ENCODE peak calls at places on chromosome 17, in eight cellular contexts. M, S, N, B, C, Y, R and L are unnamed samples.

GRCh38 chr17:17971431-17972125 is 622 bp downstream of the TOM1L2 start:
- DNase-seq in C (peak), S (no peak), Y (no peak), B (peak), N (no peak), M (peak), R (no peak), L (peak)

GRCh38 chr17:2982854-2983636 is 80.4 kb downstream of the OR1D5 start:
- DNase-seq in C (peak), N (no peak), S (peak), Y (peak), R (no peak), B (peak), M (no peak), L (no peak)

GRCh38 chr17:28974451-28974850 is 23.1 kb upstream of the PHF12 start:
- DNase-seq in Y (no peak), R (no peak), M (no peak), S (no peak), C (no peak), B (no peak), N (no peak), L (no peak)

GRCh38 chr17:73482674-73483293 is 161.5 kb downstream of the SDK2 start:
- DNase-seq in Y (no peak), R (no peak), B (no peak), N (no peak), S (no peak), C (no peak), M (no peak), L (no peak)

GRCh38 chr17:76119409-76120371 is 16.1 kb upstream of the EXOC7 start:
- DNase-seq in S (no peak), Y (no peak), B (no peak), N (no peak), R (no peak), M (no peak), C (no peak), L (no peak)

GRCh38 chr17:48457080-48457836 is 27.2 kb upstream of the SKAP1 start:
- DNase-seq in B (peak), R (peak), N (peak), C (peak), S (peak), Y (peak), M (peak), L (peak)

GRCh38 chr17:74951680-74952421 is 16.2 kb downstream of the OTOP3 start:
- DNase-seq in C (no peak), M (no peak), B (no peak), R (no peak), Y (no peak), N (no peak), S (no peak), L (no peak)

GRCh38 chr17:81983639-81984373 is 6.4 kb downstream of the ASPSCR1 start:
- DNase-seq in R (no peak), N (no peak), S (no peak), M (no peak), C (no peak), B (no peak), Y (no peak), L (no peak)

GRCh38 chr17:40558300-40558584 is 7.0 kb downstream of the CCR7 start:
- DNase-seq in C (no peak), M (no peak), B (no peak), N (no peak), R (no peak), Y (no peak), S (no peak), L (no peak)

GRCh38 chr17:7477392-7478275 is 1.8 kb downstream of the ZBTB4 start:
- DNase-seq in R (peak), M (peak), C (peak), Y (peak), S (peak), B (peak), N (no peak), L (no peak)

GRCh38 chr17:19728114-19728495 is 11.7 kb upstream of the SLC47A2 start:
- DNase-seq in M (no peak), R (no peak), Y (peak), C (peak), N (peak), S (peak), B (peak), L (no peak)

GRCh38 chr17:45288825-45289224 is 26.9 kb upstream of the SPATA32 start:
- DNase-seq in S (no peak), Y (no peak), M (no peak), R (no peak), B (peak), N (no peak), C (no peak), L (no peak)

GRCh38 chr17:12522743-12523181 is 142.9 kb upstream of the MYOCD start:
- DNase-seq in B (peak), C (no peak), Y (peak), S (peak), R (no peak), M (no peak), N (no peak), L (no peak)

GRCh38 chr17:75636381-75637142 is 3.3 kb downstream of the SMIM5 start:
- DNase-seq in Y (no peak), S (no peak), R (no peak), M (no peak), N (no peak), C (no peak), B (no peak), L (no peak)

GRCh38 chr17:49715717-49716279 is 8.0 kb upstream of the SLC35B1 start:
- DNase-seq in Y (no peak), S (no peak), B (no peak), N (no peak), R (no peak), M (peak), C (no peak), L (peak)

GRCh38 chr17:9977175-9977574 is 72.1 kb upstream of the RCVRN start:
- DNase-seq in R (no peak), B (no peak), M (no peak), C (no peak), Y (no peak), S (no peak), N (no peak), L (no peak)

GRCh38 chr17:7060165-7060890 is 16.4 kb upstream of the SLC16A11 start:
- DNase-seq in M (no peak), N (no peak), B (peak), C (no peak), S (peak), R (no peak), Y (peak), L (no peak)

GRCh38 chr17:28951428-28951990 is at the start of gene PHF12:
- DNase-seq in C (peak), N (peak), S (peak), M (peak), B (peak), Y (peak), R (peak), L (peak)

GRCh38 chr17:38351412-38352222 is at the start of gene SOCS7:
- DNase-seq in C (peak), R (peak), N (peak), Y (peak), S (peak), M (peak), B (peak), L (peak)

GRCh38 chr17:50904522-50905459 is 38.6 kb upstream of the TOB1 start:
- DNase-seq in S (no peak), Y (no peak), B (peak), C (no peak), M (no peak), N (no peak), R (no peak), L (no peak)

GRCh38 chr17:44900894-44901293 is 1.6 kb upstream of the EFTUD2 start:
- DNase-seq in B (peak), C (no peak), M (no peak), Y (peak), S (peak), N (no peak), R (no peak), L (no peak)

GRCh38 chr17:78313735-78314648 is 45.9 kb downstream of the SOCS3 start:
- DNase-seq in M (peak), Y (peak), S (peak), R (peak), N (no peak), B (peak), C (no peak), L (peak)

GRCh38 chr17:4148611-4149308 is 5.8 kb downstream of the CYB5D2 start:
- DNase-seq in R (no peak), N (no peak), S (no peak), Y (no peak), B (no peak), M (no peak), C (no peak), L (no peak)

GRCh38 chr17:14704121-14704520 is 403.2 kb downstream of the HS3ST3B1 start:
- DNase-seq in B (no peak), R (no peak), S (no peak), C (no peak), N (no peak), Y (no peak), M (no peak), L (no peak)

GRCh38 chr17:37191219-37191618 is 184.6 kb upstream of the C17orf78 start:
- DNase-seq in N (no peak), Y (peak), B (peak), C (no peak), S (no peak), M (no peak), R (no peak), L (no peak)

GRCh38 chr17:76709077-76709950 is 1.5 kb downstream of the MXRA7 start:
- DNase-seq in M (no peak), N (peak), Y (peak), B (peak), C (peak), R (no peak), S (peak), L (no peak)

GRCh38 chr17:43309505-43310329 is 75.9 kb upstream of the RNU2-1 start:
- DNase-seq in M (no peak), Y (no peak), B (no peak), S (no peak), N (no peak), C (peak), R (no peak), L (no peak)

GRCh38 chr17:28227278-28228108 is 91.5 kb upstream of the TMEM97 start:
- DNase-seq in N (no peak), Y (no peak), B (peak), R (no peak), S (peak), M (no peak), C (no peak), L (peak)

GRCh38 chr17:73068322-73069153 is 23.9 kb downstream of the SLC39A11 start:
- DNase-seq in Y (peak), M (no peak), B (peak), R (no peak), S (peak), C (no peak), N (no peak), L (no peak)

GRCh38 chr17:74101527-74101926 is 102.0 kb upstream of the RPL38 start:
- DNase-seq in M (no peak), R (no peak), Y (no peak), C (no peak), S (no peak), N (no peak), B (no peak), L (no peak)

GRCh38 chr17:35627417-35627816 is 40.3 kb downstream of the AP2B1 start:
- DNase-seq in Y (no peak), R (no peak), N (no peak), B (no peak), C (no peak), M (no peak), S (no peak), L (no peak)

GRCh38 chr17:2002767-2003329 is 22.3 kb downstream of the RTN4RL1 start:
- DNase-seq in S (no peak), Y (no peak), N (no peak), B (no peak), M (no peak), C (no peak), R (no peak), L (no peak)

GRCh38 chr17:29581583-29582253 is 7.7 kb downstream of the GIT1 start:
- DNase-seq in Y (no peak), M (no peak), N (no peak), B (no peak), C (no peak), R (no peak), S (no peak), L (no peak)

GRCh38 chr17:265726-266125 is 84.3 kb upstream of the DOC2B start:
- DNase-seq in M (no peak), N (no peak), C (no peak), B (no peak), R (no peak), Y (no peak), S (no peak), L (no peak)